ENCODE peak calls at places on chromosomes 4 and X, in six cellular contexts. P, K, X, S, O and L are unnamed samples. For H3K9me3, the result is how much of the 10 kb centered on the place peaks cover.

GRCh38 chrX:71215335-71215912 is 7.6 kb upstream of the GJB1 start:
- DNase-seq in P (no peak), X (no peak), K (no peak), O (no peak), S (no peak), L (no peak)

GRCh38 chr4:2364654-2365053 is 53.8 kb downstream of the ZFYVE28 start:
- DNase-seq in O (no peak), S (no peak), X (no peak), K (no peak), P (peak), L (no peak)

GRCh38 chr4:138736362-138736761 is 279.2 kb upstream of the NOCT start:
- DNase-seq in P (no peak), O (no peak), S (no peak), X (no peak), K (no peak), L (no peak)

GRCh38 chr4:74529284-74530041 is 84.5 kb downstream of the AREG start:
- DNase-seq in S (no peak), X (no peak), O (no peak), K (no peak), P (no peak), L (no peak)

GRCh38 chrX:2708016-2708415 is 16.9 kb downstream of the CD99 start:
- DNase-seq in K (no peak), O (no peak), X (no peak), S (no peak), P (no peak), L (no peak)

GRCh38 chrX:38514014-38514854 is 47.1 kb upstream of the TSPAN7 start:
- DNase-seq in P (no peak), S (no peak), X (no peak), O (no peak), K (no peak), L (no peak)

GRCh38 chr4:6768539-6768905 is 14.0 kb upstream of the KIAA0232 start:
- DNase-seq in O (no peak), S (no peak), P (no peak), X (no peak), K (no peak), L (no peak)

GRCh38 chrX:136658151-136658550 is 10.2 kb downstream of the CD40LG start:
- DNase-seq in S (no peak), K (no peak), P (no peak), X (no peak), O (no peak), L (no peak)

GRCh38 chrX:31527455-31528126 is 455.8 kb upstream of the FTHL17 start:
- DNase-seq in K (no peak), P (no peak), X (no peak), S (no peak), O (no peak), L (no peak)

GRCh38 chr4:106195435-106195950 is 120.5 kb downstream of the TBCK start:
- DNase-seq in K (no peak), X (no peak), O (no peak), P (no peak), S (no peak), L (no peak)

GRCh38 chr4:154928640-154929257 is 147.7 kb downstream of the RBM46 start:
- DNase-seq in S (peak), O (peak), X (no peak), K (peak), P (no peak), L (no peak)

GRCh38 chr4:46270986-46271596 is 118.8 kb downstream of the GABRA2 start:
- DNase-seq in K (no peak), S (peak), X (peak), O (peak), P (peak), L (peak)

GRCh38 chrX:34658316-34658715 is 1.2 kb upstream of the TMEM47 start:
- DNase-seq in O (no peak), K (no peak), X (no peak), P (no peak), S (no peak), L (no peak)

GRCh38 chr4:183443609-183444148 is 757 bp upstream of the CDKN2AIP start:
- DNase-seq in O (no peak), P (no peak), K (no peak), X (no peak), S (no peak), L (no peak)

GRCh38 chr4:147059064-147059731 is 113.5 kb upstream of the TTC29 start:
- DNase-seq in K (no peak), X (no peak), P (no peak), S (no peak), O (no peak), L (no peak)

GRCh38 chr4:125123710-125124109 is 191.0 kb upstream of the FAT4 start:
- DNase-seq in S (no peak), K (no peak), O (no peak), X (no peak), P (no peak), L (no peak)

GRCh38 chr4:139858436-139859225 is 193.0 kb downstream of the MGST2 start:
- DNase-seq in X (peak), O (no peak), P (no peak), S (no peak), K (no peak), L (no peak)

GRCh38 chrX:135191838-135192237 is 20.6 kb upstream of the CT55 start:
- DNase-seq in X (no peak), K (no peak), O (no peak), P (no peak), S (no peak), L (no peak)

GRCh38 chrX:71533850-71534515 is 1.1 kb downstream of the OGT start:
- DNase-seq in X (no peak), P (peak), O (peak), S (peak), K (no peak), L (no peak)

GRCh38 chrX:37746268-37746931 is 33.5 kb upstream of the CYBB start:
- DNase-seq in X (peak), O (no peak), K (no peak), P (no peak), S (no peak), L (no peak)

GRCh38 chr4:58265734-58266133 is 1155.5 kb upstream of the IGFBP7 start:
- DNase-seq in K (no peak), S (no peak), P (no peak), X (no peak), O (no peak), L (no peak)

GRCh38 chr4:150581611-150582010 is 340 bp upstream of the MAB21L2 start:
- DNase-seq in K (no peak), X (no peak), P (no peak), O (no peak), S (peak), L (no peak)
- TF ChIP-seq POLR2AphosphoS5 in K (no peak), X (no peak), P (no peak), O (no peak), S (no peak), L (no peak)

GRCh38 chr4:108772402-108772801 is 9.5 kb upstream of the ETNPPL start:
- DNase-seq in X (no peak), P (no peak), O (no peak), K (no peak), S (no peak), L (no peak)

GRCh38 chr4:108775921-108776320 is 13.1 kb upstream of the ETNPPL start:
- DNase-seq in S (no peak), P (no peak), X (no peak), O (no peak), K (no peak), L (no peak)

GRCh38 chr4:108779958-108780357 is 17.1 kb upstream of the ETNPPL start:
- DNase-seq in O (no peak), K (no peak), S (no peak), P (no peak), X (no peak), L (no peak)

DNA sequence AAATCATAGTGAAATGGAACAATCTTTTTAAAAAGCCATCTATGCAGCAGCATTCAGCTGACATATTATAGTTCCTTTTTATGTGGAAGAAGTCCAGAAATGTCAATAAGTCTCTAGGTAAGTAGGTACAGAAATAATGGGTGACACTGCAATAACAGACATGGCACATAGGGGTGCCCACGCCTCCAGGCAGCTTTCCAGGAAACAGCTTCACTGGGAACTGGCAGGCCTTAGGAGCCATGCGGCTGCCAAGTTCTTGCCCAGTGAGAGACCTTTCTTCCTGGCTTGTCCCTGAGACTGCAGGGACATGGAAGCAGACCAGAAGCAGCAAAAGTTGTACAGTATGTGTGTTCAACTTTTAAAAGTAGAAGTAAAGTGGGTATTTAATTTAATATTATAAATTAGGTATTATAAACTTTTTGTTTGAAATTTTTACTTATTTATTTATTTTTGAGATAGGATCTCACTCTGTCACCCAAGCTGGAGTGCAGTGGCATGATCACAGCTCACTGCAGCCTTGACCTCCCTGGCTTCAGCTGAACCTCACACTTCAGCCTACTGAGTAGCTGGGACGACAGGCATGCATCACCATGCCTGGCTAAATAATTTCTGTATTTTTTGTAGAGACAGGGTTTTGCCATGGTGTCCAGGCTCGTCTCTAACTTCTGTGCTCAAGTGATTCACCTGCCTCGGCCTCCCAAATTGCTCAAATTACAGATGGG is 12.1 kb upstream of the ETNPPL start:
- DNase-seq in P (no peak), O (no peak), X (no peak), K (peak), S (no peak), L (no peak)
- TF ChIP-seq REST in P (no peak), O (no peak), X (no peak), K (no peak), S (no peak), L (no peak)

GRCh38 chr4:25223770-25224375 is 10.0 kb upstream of the PI4K2B start:
- DNase-seq in P (no peak), S (no peak), X (no peak), K (peak), O (no peak), L (no peak)
- H3K9me3 ChIP-seq in P (under half), S (under half), X (under half), K (under half), O (under half), L (under half)

DNA sequence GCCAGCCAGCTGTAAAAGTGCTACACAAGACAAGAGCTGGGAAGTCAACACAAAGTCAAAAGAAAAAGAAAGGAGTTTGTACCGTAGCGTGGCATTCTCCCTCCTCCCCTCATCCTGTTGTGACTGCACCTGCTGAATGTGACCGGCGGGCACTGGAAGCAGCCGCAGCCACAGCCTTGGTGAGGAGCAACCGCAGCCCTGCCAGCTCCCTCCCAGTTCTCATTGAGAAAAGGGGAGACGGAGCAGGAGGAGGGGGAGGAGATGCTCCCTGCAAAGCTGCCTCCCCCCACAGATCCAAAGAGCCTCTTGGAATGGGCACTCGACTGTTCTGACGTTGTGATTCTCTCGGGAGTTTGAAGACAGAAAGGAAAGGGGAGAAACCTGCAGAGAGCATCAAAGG is 429.9 kb downstream of the MAPK10 start:
- DNase-seq in K (no peak), O (peak), X (no peak), S (no peak), P (no peak), L (no peak)
- TF ChIP-seq POLR2AphosphoS5 in K (no peak), O (no peak), X (no peak), S (no peak), P (no peak), L (no peak)

GRCh38 chr4:57044996-57045395 is 65.2 kb downstream of the IGFBP7 start:
- DNase-seq in X (no peak), O (peak), S (no peak), P (no peak), K (no peak), L (no peak)

GRCh38 chr4:57040510-57040909 is 61.8 kb downstream of the POLR2B start:
- DNase-seq in P (no peak), K (no peak), S (no peak), O (no peak), X (no peak), L (no peak)

GRCh38 chr4:57044279-57044678 is 65.6 kb downstream of the POLR2B start:
- DNase-seq in O (no peak), X (no peak), P (no peak), S (no peak), K (no peak), L (no peak)

GRCh38 chr4:57039345-57039744 is 60.6 kb downstream of the POLR2B start:
- DNase-seq in P (no peak), K (no peak), S (no peak), O (no peak), X (no peak), L (no peak)

DNA sequence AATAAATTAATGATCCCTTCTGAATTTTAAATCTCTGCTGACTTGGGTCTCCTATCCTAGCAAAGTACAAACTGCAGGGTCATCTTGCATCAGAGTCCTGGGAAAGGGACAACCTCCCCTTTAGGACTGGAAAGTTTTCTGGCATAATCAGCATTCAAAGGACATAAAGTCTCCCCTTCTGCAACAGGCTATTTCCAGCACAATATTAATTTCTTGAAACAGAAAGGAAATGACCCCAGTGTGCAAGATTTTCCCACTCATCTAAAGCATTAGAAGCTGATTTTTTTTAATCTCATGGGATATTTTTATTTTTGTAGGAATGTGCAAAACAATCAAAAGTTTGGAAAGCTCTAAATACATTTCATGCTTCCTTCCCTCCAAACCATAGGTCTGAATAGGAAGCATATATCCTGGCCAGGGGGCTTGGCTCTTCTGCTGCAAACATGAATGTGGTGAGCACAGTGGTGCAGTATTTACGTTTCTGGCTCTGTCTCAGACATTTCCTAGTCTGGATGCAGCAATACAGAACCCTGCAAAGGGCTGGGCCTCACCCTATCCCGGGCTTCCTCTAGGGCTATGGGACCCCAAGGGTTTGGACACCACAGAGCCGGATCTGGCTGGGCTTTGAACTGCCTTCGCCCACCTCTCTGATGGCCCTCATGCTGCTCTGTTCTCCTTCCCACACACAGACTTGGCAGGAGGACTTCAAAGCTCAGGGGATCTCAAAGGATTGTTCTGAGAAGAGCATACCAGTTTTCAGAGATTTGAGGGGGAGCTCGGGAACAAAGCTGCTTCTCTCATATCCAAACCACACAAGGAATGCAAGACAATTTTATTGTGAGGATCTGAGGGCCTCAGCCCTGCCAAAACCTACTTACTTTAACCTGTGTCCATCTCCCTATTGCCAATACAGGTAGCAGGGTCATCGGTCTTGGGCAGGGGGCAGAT is 64.9 kb downstream of the POLR2B start:
- DNase-seq in P (no peak), K (no peak), S (no peak), X (no peak), O (no peak), L (no peak)
- TF ChIP-seq REST in P (no peak), K (no peak), S (no peak), X (no peak), O (no peak), L (no peak)

GRCh38 chr4:160110891-160111290 is 1008.0 kb downstream of the RAPGEF2 start:
- DNase-seq in O (no peak), K (no peak), X (no peak), S (peak), P (no peak), L (no peak)
- H3K9me3 ChIP-seq in O (half or more), K (under half), X (under half), S (under half), P (under half), L (under half)

GRCh38 chr4:99082192-99082591 is 6.4 kb downstream of the ADH5 start:
- DNase-seq in K (no peak), S (no peak), P (no peak), O (no peak), X (no peak), L (no peak)
- TF ChIP-seq POLR2AphosphoS5 in K (no peak), S (no peak), P (no peak), O (no peak), X (no peak), L (no peak)

DNA sequence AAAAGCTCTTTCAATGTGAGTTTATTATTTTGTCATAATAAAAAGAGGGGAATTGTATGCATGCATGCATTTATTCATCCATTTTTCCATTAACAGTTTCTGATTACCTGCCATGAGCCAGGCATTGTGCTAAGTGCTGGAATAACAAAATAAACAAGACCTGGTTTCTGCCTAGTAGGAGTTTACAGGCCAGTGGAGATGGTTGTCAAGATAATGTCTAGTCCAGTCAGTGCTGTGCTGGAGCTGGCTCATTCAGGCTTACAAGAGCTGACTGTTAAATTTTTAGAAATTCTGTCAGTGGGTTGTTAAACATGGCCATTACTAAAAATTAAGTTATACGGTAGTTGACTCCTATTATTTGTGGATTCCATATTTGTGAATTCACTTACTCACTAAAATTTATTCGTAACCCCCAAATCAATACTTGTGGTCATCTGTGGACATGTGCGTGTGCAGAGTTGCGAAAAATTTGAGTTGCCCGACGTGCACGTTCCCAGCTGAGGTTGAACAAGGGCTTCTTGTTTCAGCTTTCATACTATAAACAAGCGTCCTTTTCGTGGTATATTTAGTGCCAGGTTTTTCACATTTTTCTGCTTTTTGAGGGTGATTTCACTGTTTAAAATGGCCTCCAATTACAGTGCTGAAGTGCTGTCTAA is 172.3 kb upstream of the RPS6KA3 start:
- DNase-seq in S (peak), X (no peak), P (no peak), O (peak), K (no peak), L (no peak)
- TF ChIP-seq REST in S (no peak), X (no peak), P (no peak), O (no peak), K (no peak), L (no peak)

GRCh38 chr4:131288441-131288840 is 1860.7 kb upstream of the PCDH10 start:
- DNase-seq in K (no peak), S (no peak), P (no peak), O (no peak), X (no peak), L (no peak)
- H3K9me3 ChIP-seq in K (under half), S (under half), P (under half), O (under half), X (under half), L (under half)

GRCh38 chr4:4386296-4386735 is 586 bp upstream of the NSG1 start:
- DNase-seq in X (no peak), S (peak), O (no peak), K (no peak), P (peak), L (no peak)
- TF ChIP-seq POLR2AphosphoS5 in X (no peak), S (no peak), O (no peak), K (no peak), P (no peak), L (no peak)